ENCODE peak calls at places on chromosomes 3 and 15, in seven cellular contexts. J is left cardiac atrium; C is stimulated activated CD4-positive, alpha-beta T cell treated with anti-CD3 and anti-CD28 coated beads, Interleukin-4, amount 100 ng/mL, for 1 hour; R is A172; Y is HTR-8/SVneo; O is NCI-H345; H is activated CD4-positive, alpha-beta memory T cell treated with anti-CD3 and anti-CD28 coated beads for 36 hours. F is an unnamed sample.

GRCh38 chr3:21766002-21766401 is 15.0 kb upstream of the ZNF385D start:
- DNase-seq in H (no peak), R (no peak), C (no peak), Y (no peak), O (no peak), J (no peak), F (no peak)

GRCh38 chr3:1292571-1292970 is 199.7 kb downstream of the CNTN6 start:
- DNase-seq in Y (no peak), C (no peak), R (no peak), O (no peak), H (no peak), J (no peak), F (no peak)

GRCh38 chr3:126127904-126128303 is 44.0 kb upstream of the SLC41A3 start:
- DNase-seq in R (no peak), C (no peak), J (peak; percentile 8), O (no peak), H (peak; percentile 2), Y (no peak), F (no peak)

GRCh38 chr3:22713936-22714335 is 489.2 kb upstream of the UBE2E2 start:
- DNase-seq in C (no peak), R (peak; percentile 71), J (no peak), O (no peak), Y (peak; percentile 44), H (no peak), F (no peak)

GRCh38 chr15:92719024-92719423 is 63.4 kb upstream of the FAM174B start:
- DNase-seq in O (no peak), H (no peak), C (no peak), J (no peak), Y (no peak), R (no peak), F (no peak)

GRCh38 chr3:148042663-148043445 is 633.7 kb downstream of the ZIC1 start:
- DNase-seq in O (no peak), R (no peak), C (no peak), H (no peak), Y (no peak), J (no peak), F (no peak)

GRCh38 chr3:156217674-156218352 is 97.4 kb downstream of the KCNAB1 start:
- DNase-seq in Y (no peak), R (peak; percentile 69), O (no peak), C (no peak), H (no peak), J (no peak), F (no peak)

GRCh38 chr3:38610436-38610835 is 39.1 kb downstream of the SCN5A start:
- DNase-seq in C (no peak), R (no peak), O (no peak), J (no peak), H (no peak), Y (no peak), F (no peak)

GRCh38 chr3:89446593-89446992 is 339.2 kb downstream of the EPHA3 start:
- DNase-seq in C (no peak), O (no peak), H (no peak), J (no peak), R (no peak), Y (no peak), F (no peak)

GRCh38 chr15:26631894-26632293 is 141.0 kb downstream of the GABRB3 start:
- DNase-seq in J (no peak), C (no peak), H (no peak), R (no peak), Y (no peak), O (no peak), F (no peak)

GRCh38 chr3:155065537-155065936 is 14.6 kb upstream of the MME start:
- DNase-seq in R (peak; percentile 81), Y (peak; percentile 38), C (no peak), O (no peak), J (no peak), H (no peak), F (no peak)

GRCh38 chr15:74958320-74958907 is 1.8 kb upstream of the RPP25 start:
- DNase-seq in C (peak; percentile 13), J (peak; percentile 69), Y (no peak), R (no peak), O (no peak), H (peak; percentile 22), F (no peak)

GRCh38 chr3:102129774-102130608 is 280.7 kb downstream of the NFKBIZ start:
- DNase-seq in J (peak; percentile 26), C (no peak), R (peak; percentile 65), O (no peak), H (no peak), Y (no peak), F (no peak)

GRCh38 chr15:31306426-31307269 is 20.0 kb upstream of the KLF13 start:
- DNase-seq in H (no peak), Y (no peak), O (peak; percentile 94), R (no peak), J (peak; percentile 58), C (no peak), F (no peak)